ENCODE peak calls at places on chromosomes 1 and 21, in eight cellular contexts. O is stimulated activated naive B cell treated with anti-CD40 and anti-IgM and Interleukin-4, amounts not matched to agents 10 μg/mL and 1 μg/mL and 100 μg/mL, for 72 hours; R is HEK293T; Z is activated CD4-positive, CD25-positive, alpha-beta regulatory T cell; N is left ventricle myocardium inferior; G is suprapubic skin; E is thoracic aorta; T is EL. A is an unnamed sample.

GRCh38 chr1:154422521-154422920 is 17.4 kb downstream of the IL6R start:
- DNase-seq in O (no peak), R (no peak), Z (no peak), N (no peak), G (no peak), E (no peak), T (no peak), A (no peak)

GRCh38 chr1:247210386-247211117 is 38.7 kb upstream of the ZNF124 start:
- DNase-seq in O (peak; percentile 95), R (peak; percentile 87), Z (peak; percentile 90), N (peak; percentile 99), G (peak; percentile 99), E (peak; percentile 94), T (peak; percentile 94), A (peak; percentile 48)

GRCh38 chr1:7047866-7048265 is 262.6 kb downstream of the CAMTA1 start:
- DNase-seq in O (no peak), R (no peak), Z (no peak), N (no peak), G (no peak), E (no peak), T (no peak), A (no peak)

GRCh38 chr1:8154621-8155052 is 128.5 kb upstream of the ERRFI1 start:
- DNase-seq in O (no peak), R (peak; percentile 38), Z (no peak), N (no peak), G (no peak), E (no peak), T (no peak), A (no peak)

GRCh38 chr1:78284354-78284753 is 206.4 kb upstream of the PTGFR start:
- DNase-seq in O (no peak), R (no peak), Z (no peak), N (no peak), G (no peak), E (no peak), T (no peak), A (no peak)

GRCh38 chr1:153760440-153760839 is 14.8 kb upstream of the SLC27A3 start:
- DNase-seq in O (no peak), R (no peak), Z (no peak), N (no peak), G (no peak), E (no peak), T (no peak), A (no peak)

GRCh38 chr1:236066828-236067386 is 2.0 kb upstream of the NID1 start:
- DNase-seq in O (peak; percentile 84), R (no peak), Z (no peak), N (peak; percentile 72), G (no peak), E (no peak), T (no peak), A (no peak)

GRCh38 chr1:248823517-248824001 is 2.2 kb downstream of the SH3BP5L start:
- DNase-seq in O (no peak), R (no peak), Z (no peak), N (no peak), G (no peak), E (no peak), T (peak; percentile 83), A (no peak)

GRCh38 chr1:172417552-172417951 is 2.9 kb upstream of the C1orf105 start:
- DNase-seq in O (no peak), R (no peak), Z (no peak), N (no peak), G (no peak), E (no peak), T (peak; percentile 25), A (no peak)

GRCh38 chr1:20511518-20512428 is 3.8 kb upstream of the MUL1 start:
- DNase-seq in O (no peak), R (no peak), Z (no peak), N (no peak), G (no peak), E (no peak), T (no peak), A (no peak)

GRCh38 chr1:160206421-160207117 is 1.4 kb downstream of the PEA15 start:
- DNase-seq in O (no peak), R (no peak), Z (no peak), N (no peak), G (peak; percentile 49), E (no peak), T (peak; percentile 96), A (no peak)

GRCh38 chr21:46154955-46155513 is 345 bp downstream of the FTCD start:
- DNase-seq in O (no peak), R (no peak), Z (no peak), N (no peak), G (peak; percentile 77), E (no peak), T (no peak), A (no peak)

GRCh38 chr1:53781654-53782053 is 42.7 kb upstream of the GLIS1 start:
- DNase-seq in O (no peak), R (no peak), Z (no peak), N (no peak), G (no peak), E (no peak), T (peak; percentile 58), A (no peak)

GRCh38 chr21:36321325-36322082 is 1.5 kb downstream of the MORC3 start:
- DNase-seq in O (no peak), R (no peak), Z (no peak), N (no peak), G (no peak), E (no peak), T (peak; percentile 66), A (no peak)

GRCh38 chr1:69976896-69977295 is 228.5 kb downstream of the LRRC40 start:
- DNase-seq in O (no peak), R (no peak), Z (no peak), N (no peak), G (no peak), E (no peak), T (peak; percentile 69), A (no peak)

GRCh38 chr1:215793210-215793609 is 226.1 kb downstream of the KCTD3 start:
- DNase-seq in O (no peak), R (peak; percentile 22), Z (no peak), N (no peak), G (no peak), E (no peak), T (peak; percentile 86), A (no peak)

GRCh38 chr1:153921803-153922075 is 1.0 kb downstream of the GATAD2B start:
- DNase-seq in O (no peak), R (peak; percentile 23), Z (no peak), N (no peak), G (no peak), E (no peak), T (no peak), A (no peak)

GRCh38 chr1:41672173-41672572 is 187.7 kb upstream of the EDN2 start:
- DNase-seq in O (no peak), R (no peak), Z (no peak), N (no peak), G (no peak), E (no peak), T (peak; percentile 98), A (no peak)

GRCh38 chr1:5765997-5766913 is 226.0 kb downstream of the NPHP4 start:
- DNase-seq in O (no peak), R (no peak), Z (no peak), N (no peak), G (peak; percentile 71), E (no peak), T (no peak), A (no peak)

GRCh38 chr1:112937070-112937469 is 18.9 kb downstream of the SLC16A1 start:
- DNase-seq in O (no peak), R (no peak), Z (no peak), N (no peak), G (no peak), E (no peak), T (peak; percentile 67), A (no peak)

GRCh38 chr1:161499099-161500078 is 5.9 kb upstream of the FCGR2A start:
- DNase-seq in O (no peak), R (no peak), Z (no peak), N (no peak), G (no peak), E (no peak), T (no peak), A (no peak)

GRCh38 chr1:154791292-154792278 is 78.5 kb downstream of the KCNN3 start:
- DNase-seq in O (peak; percentile 47), R (peak; percentile 32), Z (peak; percentile 5), N (no peak), G (no peak), E (no peak), T (peak; percentile 32), A (no peak)

GRCh38 chr1:40379785-40380452 is 6.4 kb downstream of the SMAP2 start:
- DNase-seq in O (no peak), R (no peak), Z (no peak), N (no peak), G (no peak), E (no peak), T (peak; percentile 60), A (no peak)

GRCh38 chr1:7929637-7930036 is 11.0 kb downstream of the TNFRSF9 start:
- DNase-seq in O (no peak), R (no peak), Z (no peak), N (no peak), G (no peak), E (no peak), T (no peak), A (no peak)

GRCh38 chr1:207069059-207069458 is 16.0 kb downstream of the PFKFB2 start:
- DNase-seq in O (no peak), R (no peak), Z (no peak), N (no peak), G (no peak), E (no peak), T (no peak), A (no peak)

GRCh38 chr1:26541816-26542711 is 12.5 kb downstream of the RPS6KA1 start:
- DNase-seq in O (peak; percentile 94), R (peak; percentile 59), Z (peak; percentile 40), N (peak; percentile 73), G (no peak), E (peak; percentile 43), T (peak; percentile 40), A (no peak)

GRCh38 chr1:3924871-3925655 is 25.0 kb upstream of the C1orf174 start:
- DNase-seq in O (no peak), R (no peak), Z (no peak), N (no peak), G (no peak), E (no peak), T (no peak), A (no peak)

GRCh38 chr1:59768752-59769411 is 45.9 kb upstream of the HOOK1 start:
- DNase-seq in O (no peak), R (no peak), Z (no peak), N (no peak), G (no peak), E (no peak), T (no peak), A (no peak)

GRCh38 chr1:73782901-73783300 is 415.1 kb downstream of the LRRIQ3 start:
- DNase-seq in O (no peak), R (no peak), Z (no peak), N (no peak), G (no peak), E (no peak), T (no peak), A (no peak)

GRCh38 chr1:29176567-29176966 is 5.1 kb downstream of the SRSF4 start:
- DNase-seq in O (no peak), R (no peak), Z (no peak), N (no peak), G (no peak), E (no peak), T (peak; percentile 26), A (no peak)

A was measured in brain pericyte.